ENCODE peak calls at places on chromosomes 2 and 18, in four cellular contexts. T is HFFc6, G is cardiac fibroblast, X is lower lobe of right lung. S is an unnamed sample.
A peak's percentile ranks its signal among the peaks of the same experiment; 100 is the strongest.

GRCh38 chr2:216389565-216389964 is 17.3 kb upstream of the MARCHF4 start:
- DNase-seq in T (no peak), G (peak; percentile 83), X (no peak), S (no peak)

GRCh38 chr2:102505290-102505689 is 32.3 kb downstream of the SLC9A4 start:
- DNase-seq in T (no peak), G (no peak), X (peak; percentile 54), S (no peak)

GRCh38 chr2:3034396-3034795 is 343.2 kb downstream of the EIPR1 start:
- DNase-seq in T (no peak), G (no peak), X (no peak), S (no peak)

GRCh38 chr2:231707625-231708049 is 688 bp upstream of the PTMA start:
- DNase-seq in T (no peak), G (peak; percentile 62), X (no peak), S (no peak)

GRCh38 chr2:4715065-4715464 is 977.1 kb upstream of the SOX11 start:
- DNase-seq in T (no peak), G (no peak), X (no peak), S (no peak)

GRCh38 chr2:180677200-180677599 is 303.2 kb upstream of the UBE2E3 start:
- DNase-seq in T (no peak), G (no peak), X (no peak), S (no peak)

GRCh38 chr2:41197781-41198180 is 745.9 kb upstream of the SLC8A1 start:
- DNase-seq in T (no peak), G (peak; percentile 1), X (no peak), S (no peak)

GRCh38 chr2:147255812-147256211 is 589.0 kb upstream of the ACVR2A start:
- DNase-seq in T (no peak), G (peak; percentile 48), X (no peak), S (no peak)

GRCh38 chr2:109216332-109216731 is 87.3 kb downstream of the SH3RF3 start:
- DNase-seq in T (no peak), G (no peak), X (no peak), S (no peak)

GRCh38 chr2:175030380-175031271 is 25.4 kb upstream of the CHN1 start:
- DNase-seq in T (peak; percentile 45), G (peak; percentile 62), X (no peak), S (no peak)
- TF ChIP-seq CTCF in T (peak; percentile 74), G (peak; percentile 49), X (no peak), S (peak; percentile 81)

DNA sequence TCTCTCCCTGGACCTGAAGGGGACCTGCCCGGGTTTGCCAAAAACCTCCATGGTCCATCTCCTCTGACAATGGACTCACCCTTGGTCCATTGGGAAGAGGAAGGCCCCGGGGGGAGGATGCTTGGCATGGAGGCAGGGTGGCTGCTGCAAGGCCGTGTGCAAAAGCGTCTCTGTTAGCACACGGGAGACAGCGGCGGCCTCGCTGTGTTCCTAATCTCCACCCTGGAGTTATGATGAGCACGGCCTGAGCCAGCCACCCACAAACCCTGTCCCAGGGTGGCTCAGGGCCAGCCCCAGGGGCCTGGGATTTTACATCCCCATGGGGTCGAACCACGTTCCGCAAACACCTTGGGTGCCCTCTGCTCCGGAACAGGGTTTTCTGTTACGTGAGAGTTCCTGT is 35.8 kb downstream of the AQP12A start:
- DNase-seq in T (no peak), G (no peak), X (no peak), S (no peak)
- TF ChIP-seq CTCF in T (no peak), G (no peak), X (no peak), S (no peak)

DNA sequence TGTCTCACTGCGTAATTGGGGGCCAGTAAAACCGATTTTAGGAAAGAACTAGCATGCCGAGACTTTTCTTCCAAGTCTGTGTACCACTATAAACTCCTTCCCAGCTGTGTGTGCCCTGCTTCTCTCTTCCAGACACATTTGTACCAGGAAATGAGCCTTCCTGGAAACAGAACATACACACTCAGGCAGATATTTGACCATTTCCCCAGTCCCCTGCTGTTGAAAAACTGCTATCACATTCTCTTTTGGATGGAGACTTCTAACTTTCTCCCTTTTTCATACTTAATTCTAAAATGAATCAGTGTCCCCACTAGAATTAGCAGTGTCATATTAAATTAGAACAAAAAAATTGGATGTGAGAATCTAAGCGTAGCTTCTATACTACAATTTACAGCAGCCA is 20.2 kb downstream of the DSG4 start:
- DNase-seq in T (no peak), G (no peak), X (no peak), S (no peak)
- TF ChIP-seq CTCF in T (no peak), G (no peak), X (no peak), S (no peak)

GRCh38 chr2:224286923-224287322 is 115.0 kb downstream of the FAM124B start:
- DNase-seq in T (no peak), G (no peak), X (no peak), S (no peak)
- TF ChIP-seq CTCF in T (peak; percentile 53), G (peak; percentile 23), X (no peak), S (peak; percentile 25)

DNA sequence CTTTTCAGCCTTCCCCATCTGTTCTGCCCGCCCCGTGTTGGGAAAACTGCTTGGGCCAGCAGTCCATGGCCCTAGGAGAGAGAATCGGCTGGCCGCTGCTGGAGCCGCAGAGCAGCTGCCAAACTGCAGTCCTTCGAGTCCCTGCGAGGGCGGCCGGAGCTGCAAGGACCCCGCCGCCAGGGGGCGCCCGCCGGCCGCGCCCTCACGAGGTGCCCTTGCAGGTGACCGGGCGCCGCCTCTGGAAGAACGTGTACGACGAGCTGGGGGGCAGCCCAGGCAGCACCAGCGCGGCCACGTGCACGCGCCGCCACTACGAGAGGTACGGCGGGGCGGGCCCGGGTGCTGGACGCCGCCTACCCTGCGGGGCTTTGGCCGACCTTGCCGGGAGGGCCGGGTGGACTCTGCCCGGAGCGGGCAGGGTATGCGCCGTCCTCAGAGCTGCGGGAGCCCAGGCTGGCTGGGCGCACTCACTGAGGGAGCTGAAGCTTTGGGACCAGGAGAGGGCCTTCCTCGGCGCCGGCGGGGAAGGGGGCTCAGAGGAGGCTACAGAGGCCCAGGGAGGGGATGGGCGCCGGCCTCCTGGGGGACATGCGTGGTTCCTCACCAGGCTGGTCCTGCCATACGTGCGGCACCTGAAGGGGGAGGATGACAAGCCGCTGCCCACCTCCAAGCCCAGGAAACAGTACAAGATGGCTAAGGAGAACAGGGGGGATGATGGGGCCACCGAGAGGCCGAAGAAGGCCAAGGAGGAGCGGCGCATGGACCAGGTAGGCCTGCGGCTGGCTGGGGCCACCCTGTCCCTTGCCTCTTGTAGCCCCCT is 13.6 kb downstream of the ARID5A start:
- DNase-seq in T (no peak), G (no peak), X (peak; percentile 79), S (peak; percentile 94)
- TF ChIP-seq CTCF in T (peak; percentile 81), G (no peak), X (peak; percentile 61), S (peak; percentile 62)

GRCh38 chr2:60510713-60511112 is 42.7 kb downstream of the BCL11A start:
- DNase-seq in T (no peak), G (no peak), X (no peak), S (no peak)
- TF ChIP-seq CTCF in T (no peak), G (no peak), X (no peak), S (no peak)

GRCh38 chr2:170013802-170014551 is 164.0 kb upstream of the MYO3B start:
- DNase-seq in T (no peak), G (peak; percentile 47), X (no peak), S (no peak)
- TF ChIP-seq CTCF in T (no peak), G (no peak), X (no peak), S (no peak)

GRCh38 chr2:151614606-151615306 is 119.5 kb downstream of the NEB start:
- DNase-seq in T (no peak), G (no peak), X (no peak), S (no peak)
- TF ChIP-seq CTCF in T (no peak), G (no peak), X (no peak), S (peak; percentile 50)

GRCh38 chr2:152047826-152048476 is 50.9 kb downstream of the CACNB4 start:
- DNase-seq in T (no peak), G (no peak), X (no peak), S (no peak)
- TF ChIP-seq CTCF in T (peak; percentile 69), G (peak; percentile 46), X (peak; percentile 19), S (peak; percentile 65)